ENCODE peak calls at places on chromosomes 5 and 9, in six cellular contexts. One of them, this sample, is unnamed. For H3K9me2 and H3F3A, the result is how much of the 10 kb centered on the place peaks cover.

GRCh38 chr9:124941689-124942561 is 1.0 kb upstream of the GOLGA1 start:
- DNase-seq in MM.1S: peak
- DNase-seq in PC-3: peak
- DNase-seq in GM23248: peak
- DNase-seq in PC-9: no peak
- DNase-seq in SK-N-SH: peak
- DNase-seq in this sample: peak

GRCh38 chr5:126384985-126385384 is 38.2 kb upstream of the GRAMD2B start:
- DNase-seq in GM23248: peak
- DNase-seq in SK-N-SH: no peak
- DNase-seq in PC-9: peak
- DNase-seq in MM.1S: no peak
- DNase-seq in PC-3: peak
- DNase-seq in this sample: no peak

GRCh38 chr5:151021771-151022170 is 1.4 kb downstream of the GPX3 start:
- DNase-seq in PC-9: no peak
- DNase-seq in PC-3: no peak
- DNase-seq in SK-N-SH: no peak
- DNase-seq in GM23248: no peak
- DNase-seq in MM.1S: no peak
- DNase-seq in this sample: no peak

GRCh38 chr5:6466975-6467567 is 18.4 kb downstream of the UBE2QL1 start:
- DNase-seq in PC-3: no peak
- DNase-seq in GM23248: no peak
- DNase-seq in SK-N-SH: no peak
- DNase-seq in PC-9: no peak
- DNase-seq in MM.1S: no peak
- DNase-seq in this sample: no peak

GRCh38 chr9:137757139-137757538 is 120.4 kb upstream of the CACNA1B start:
- DNase-seq in SK-N-SH: peak
- DNase-seq in MM.1S: no peak
- DNase-seq in PC-3: no peak
- DNase-seq in GM23248: no peak
- DNase-seq in PC-9: no peak
- DNase-seq in this sample: no peak

GRCh38 chr5:180289966-180290365 is 1.9 kb downstream of the MAPK9 start:
- DNase-seq in SK-N-SH: no peak
- DNase-seq in PC-3: no peak
- DNase-seq in GM23248: no peak
- DNase-seq in MM.1S: no peak
- DNase-seq in PC-9: no peak
- DNase-seq in this sample: no peak

GRCh38 chr5:139443766-139444473 is 4.6 kb upstream of the DNAJC18 start:
- DNase-seq in SK-N-SH: peak
- DNase-seq in PC-3: peak
- DNase-seq in PC-9: no peak
- DNase-seq in GM23248: peak
- DNase-seq in MM.1S: no peak
- DNase-seq in this sample: no peak

GRCh38 chr5:135221187-135221473 is 177.9 kb downstream of the MACROH2A1 start:
- DNase-seq in PC-3: no peak
- DNase-seq in MM.1S: no peak
- DNase-seq in PC-9: no peak
- DNase-seq in SK-N-SH: no peak
- DNase-seq in GM23248: peak
- DNase-seq in this sample: no peak

DNA sequence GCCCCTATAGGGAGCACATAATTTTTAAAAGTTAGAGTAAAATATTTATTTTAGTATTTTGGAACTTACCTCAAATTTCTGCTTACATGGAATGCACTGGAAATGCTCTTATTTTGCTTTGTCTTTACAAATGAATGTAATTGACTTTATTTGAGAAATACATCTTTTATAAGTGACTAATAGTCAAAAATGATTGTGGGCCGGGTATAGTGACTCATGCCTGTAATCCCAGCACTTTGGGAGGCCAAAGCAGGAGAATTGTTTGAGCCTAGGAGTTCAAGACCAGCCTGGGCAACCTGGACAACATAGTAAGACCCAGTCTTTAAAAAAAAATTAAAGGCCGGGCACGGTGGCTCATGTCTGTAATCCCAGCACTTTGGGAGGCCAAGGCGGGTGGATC is 5.8 kb downstream of the HMGCR start:
- DNase-seq in GM23248: peak
- DNase-seq in PC-9: no peak
- DNase-seq in SK-N-SH: no peak
- DNase-seq in MM.1S: no peak
- DNase-seq in PC-3: peak
- DNase-seq in this sample: no peak
- H3K9me2 ChIP-seq in GM23248: under half
- H3K9me2 ChIP-seq in PC-9: under half
- H3K9me2 ChIP-seq in SK-N-SH: under half
- H3K9me2 ChIP-seq in MM.1S: under half
- H3K9me2 ChIP-seq in PC-3: under half
- H3K9me2 ChIP-seq in this sample: under half

DNA sequence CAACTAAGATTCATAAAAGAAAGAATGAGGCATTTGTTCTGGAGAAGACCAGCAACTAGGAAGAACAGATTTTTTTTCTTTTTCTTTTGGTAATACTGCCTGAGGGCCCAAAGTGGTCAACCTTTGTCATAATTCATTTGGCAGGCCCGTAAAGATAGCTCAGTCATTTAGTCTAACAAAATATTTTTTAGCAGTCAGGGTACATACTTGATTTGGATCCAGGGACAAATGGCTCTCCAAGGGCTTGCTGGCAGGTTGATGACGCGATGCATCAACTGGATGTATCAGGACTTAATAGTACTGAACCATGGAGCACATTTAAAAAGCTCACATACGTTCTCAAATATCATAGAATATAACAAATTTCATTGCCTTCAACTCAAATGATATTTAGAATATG is 203.4 kb upstream of the ZNF608 start:
- DNase-seq in MM.1S: no peak
- DNase-seq in PC-3: peak
- DNase-seq in SK-N-SH: no peak
- DNase-seq in PC-9: no peak
- DNase-seq in GM23248: no peak
- DNase-seq in this sample: no peak
- H3F3A ChIP-seq in MM.1S: under half
- H3F3A ChIP-seq in PC-3: under half
- H3F3A ChIP-seq in SK-N-SH: under half
- H3F3A ChIP-seq in PC-9: under half
- H3F3A ChIP-seq in GM23248: under half
- H3F3A ChIP-seq in this sample: under half

GRCh38 chr5:69450116-69450515 is 35.2 kb downstream of the MARVELD2 start:
- DNase-seq in GM23248: peak
- DNase-seq in PC-9: no peak
- DNase-seq in PC-3: peak
- DNase-seq in MM.1S: no peak
- DNase-seq in SK-N-SH: no peak
- DNase-seq in this sample: no peak

GRCh38 chr5:69444127-69444754 is 29.3 kb downstream of the MARVELD2 start:
- DNase-seq in MM.1S: no peak
- DNase-seq in SK-N-SH: no peak
- DNase-seq in PC-3: no peak
- DNase-seq in PC-9: no peak
- DNase-seq in GM23248: no peak
- DNase-seq in this sample: no peak

GRCh38 chr5:69454460-69455249 is 37.9 kb upstream of the OCLN start:
- DNase-seq in PC-3: no peak
- DNase-seq in SK-N-SH: no peak
- DNase-seq in GM23248: no peak
- DNase-seq in MM.1S: no peak
- DNase-seq in PC-9: no peak
- DNase-seq in this sample: no peak

GRCh38 chr5:69451941-69452652 is 37.2 kb downstream of the MARVELD2 start:
- DNase-seq in SK-N-SH: no peak
- DNase-seq in PC-9: no peak
- DNase-seq in GM23248: no peak
- DNase-seq in MM.1S: no peak
- DNase-seq in PC-3: peak
- DNase-seq in this sample: no peak

GRCh38 chr5:69449511-69449910 is 34.6 kb downstream of the MARVELD2 start:
- DNase-seq in SK-N-SH: no peak
- DNase-seq in MM.1S: no peak
- DNase-seq in PC-9: no peak
- DNase-seq in GM23248: no peak
- DNase-seq in PC-3: no peak
- DNase-seq in this sample: no peak
- H3K9me2 ChIP-seq in SK-N-SH: under half
- H3K9me2 ChIP-seq in MM.1S: under half
- H3K9me2 ChIP-seq in PC-9: under half
- H3K9me2 ChIP-seq in GM23248: under half
- H3K9me2 ChIP-seq in PC-3: under half
- H3K9me2 ChIP-seq in this sample: under half

GRCh38 chr5:141511771-141512325 is 23.0 kb downstream of the PCDHGC5 start:
- DNase-seq in PC-3: no peak
- DNase-seq in PC-9: no peak
- DNase-seq in GM23248: no peak
- DNase-seq in MM.1S: no peak
- DNase-seq in SK-N-SH: no peak
- DNase-seq in this sample: no peak
- H3F3A ChIP-seq in PC-3: under half
- H3F3A ChIP-seq in PC-9: under half
- H3F3A ChIP-seq in GM23248: half or more
- H3F3A ChIP-seq in MM.1S: under half
- H3F3A ChIP-seq in SK-N-SH: half or more
- H3F3A ChIP-seq in this sample: under half

GRCh38 chr5:20020235-20020634 is 32.2 kb upstream of the CDH18 start:
- DNase-seq in PC-3: no peak
- DNase-seq in MM.1S: no peak
- DNase-seq in GM23248: no peak
- DNase-seq in PC-9: no peak
- DNase-seq in SK-N-SH: no peak
- DNase-seq in this sample: peak
- H3K9me2 ChIP-seq in PC-3: under half
- H3K9me2 ChIP-seq in MM.1S: under half
- H3K9me2 ChIP-seq in GM23248: under half
- H3K9me2 ChIP-seq in PC-9: under half
- H3K9me2 ChIP-seq in SK-N-SH: under half
- H3K9me2 ChIP-seq in this sample: under half

GRCh38 chr5:168607946-168608345 is 28.8 kb upstream of the PANK3 start:
- DNase-seq in PC-9: no peak
- DNase-seq in GM23248: no peak
- DNase-seq in PC-3: no peak
- DNase-seq in MM.1S: no peak
- DNase-seq in SK-N-SH: no peak
- DNase-seq in this sample: no peak
- H3F3A ChIP-seq in PC-9: under half
- H3F3A ChIP-seq in GM23248: under half
- H3F3A ChIP-seq in PC-3: under half
- H3F3A ChIP-seq in MM.1S: under half
- H3F3A ChIP-seq in SK-N-SH: under half
- H3F3A ChIP-seq in this sample: under half

GRCh38 chr5:9316041-9316440 is 229.8 kb downstream of the SEMA5A start:
- DNase-seq in SK-N-SH: no peak
- DNase-seq in PC-3: no peak
- DNase-seq in PC-9: no peak
- DNase-seq in GM23248: no peak
- DNase-seq in MM.1S: no peak
- DNase-seq in this sample: no peak

GRCh38 chr5:9324348-9325056 is 221.4 kb downstream of the SEMA5A start:
- DNase-seq in GM23248: no peak
- DNase-seq in PC-3: no peak
- DNase-seq in MM.1S: no peak
- DNase-seq in PC-9: no peak
- DNase-seq in SK-N-SH: no peak
- DNase-seq in this sample: no peak

GRCh38 chr5:9316733-9317132 is 229.1 kb downstream of the SEMA5A start:
- DNase-seq in GM23248: no peak
- DNase-seq in PC-3: peak
- DNase-seq in MM.1S: no peak
- DNase-seq in SK-N-SH: no peak
- DNase-seq in PC-9: no peak
- DNase-seq in this sample: no peak

GRCh38 chr5:9318031-9318430 is 227.8 kb downstream of the SEMA5A start:
- DNase-seq in PC-3: no peak
- DNase-seq in MM.1S: no peak
- DNase-seq in PC-9: no peak
- DNase-seq in GM23248: no peak
- DNase-seq in SK-N-SH: no peak
- DNase-seq in this sample: no peak

GRCh38 chr5:9320652-9321051 is 225.2 kb downstream of the SEMA5A start:
- DNase-seq in MM.1S: no peak
- DNase-seq in GM23248: no peak
- DNase-seq in PC-3: no peak
- DNase-seq in PC-9: no peak
- DNase-seq in SK-N-SH: no peak
- DNase-seq in this sample: no peak
- H3K9me2 ChIP-seq in MM.1S: under half
- H3K9me2 ChIP-seq in GM23248: under half
- H3K9me2 ChIP-seq in PC-3: under half
- H3K9me2 ChIP-seq in PC-9: under half
- H3K9me2 ChIP-seq in SK-N-SH: under half
- H3K9me2 ChIP-seq in this sample: under half

DNA sequence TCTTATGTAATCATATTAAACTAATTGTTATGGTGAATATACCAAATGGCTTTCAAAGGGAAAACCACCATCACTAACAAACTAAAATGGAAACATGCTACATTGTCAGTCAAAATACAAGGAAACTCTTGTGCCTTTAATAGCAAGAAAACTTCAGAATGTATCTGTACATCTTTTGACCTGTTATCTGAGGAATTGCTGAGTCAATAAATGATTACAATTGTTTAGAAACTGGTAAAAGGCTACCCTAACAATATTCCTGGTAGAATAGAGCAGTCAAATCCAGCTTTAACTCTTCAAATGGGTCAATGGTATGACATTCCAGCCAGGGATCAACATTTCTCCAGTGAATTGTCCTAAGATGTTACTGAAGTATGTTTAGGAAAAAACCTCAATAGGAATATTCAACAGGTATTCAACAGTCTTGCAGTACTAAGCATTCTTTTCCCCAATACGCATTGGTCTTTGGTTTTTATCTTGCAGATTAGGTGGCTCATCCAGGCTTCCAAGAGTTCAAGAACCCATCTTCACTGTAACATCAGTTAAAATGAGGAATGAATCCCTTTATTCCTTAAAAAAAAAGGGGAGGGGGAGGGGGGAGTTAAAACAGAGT is 52.4 kb downstream of the CSNK1A1 start:
- DNase-seq in SK-N-SH: no peak
- DNase-seq in GM23248: no peak
- DNase-seq in PC-9: no peak
- DNase-seq in PC-3: no peak
- DNase-seq in MM.1S: no peak
- DNase-seq in this sample: peak
- H3F3A ChIP-seq in SK-N-SH: half or more
- H3F3A ChIP-seq in GM23248: half or more
- H3F3A ChIP-seq in PC-9: half or more
- H3F3A ChIP-seq in PC-3: under half
- H3F3A ChIP-seq in MM.1S: under half
- H3F3A ChIP-seq in this sample: under half